ENCODE peak calls at places on chromosomes 6 and 20, in four cellular contexts. T is A549, U is GM12878, P is IMR-90. K is an unnamed sample.

GRCh38 chr6:39558791-39559190 is 166.4 kb downstream of the KIF6 start:
- DNase-seq in T (no peak), U (no peak), P (no peak), K (no peak)

GRCh38 chr6:109229536-109229935 is 134.2 kb downstream of the CEP57L1 start:
- DNase-seq in T (peak), U (no peak), P (no peak), K (peak)

GRCh38 chr20:35131953-35132352 is 15.2 kb downstream of the EDEM2 start:
- DNase-seq in T (no peak), U (no peak), P (no peak), K (no peak)

GRCh38 chr20:57785720-57786119 is 75.9 kb upstream of the PMEPA1 start:
- DNase-seq in T (no peak), U (no peak), P (no peak), K (no peak)

GRCh38 chr6:168355716-168356522 is 36.3 kb upstream of the DACT2 start:
- DNase-seq in T (peak), U (no peak), P (no peak), K (peak)

GRCh38 chr20:48791666-48792071 is 36.1 kb downstream of the PREX1 start:
- DNase-seq in T (no peak), U (no peak), P (peak), K (no peak)

GRCh38 chr20:20624914-20625313 is 87.5 kb downstream of the RALGAPA2 start:
- DNase-seq in T (no peak), U (no peak), P (no peak), K (no peak)

GRCh38 chr6:151196571-151196970 is 43.2 kb upstream of the AKAP12 start:
- DNase-seq in T (no peak), U (no peak), P (peak), K (no peak)

GRCh38 chr6:109299695-109300564 is 82.3 kb downstream of the CD164 start:
- DNase-seq in T (no peak), U (no peak), P (no peak), K (no peak)

GRCh38 chr20:24605937-24606455 is 136.6 kb downstream of the SYNDIG1 start:
- DNase-seq in T (no peak), U (no peak), P (no peak), K (no peak)

DNA sequence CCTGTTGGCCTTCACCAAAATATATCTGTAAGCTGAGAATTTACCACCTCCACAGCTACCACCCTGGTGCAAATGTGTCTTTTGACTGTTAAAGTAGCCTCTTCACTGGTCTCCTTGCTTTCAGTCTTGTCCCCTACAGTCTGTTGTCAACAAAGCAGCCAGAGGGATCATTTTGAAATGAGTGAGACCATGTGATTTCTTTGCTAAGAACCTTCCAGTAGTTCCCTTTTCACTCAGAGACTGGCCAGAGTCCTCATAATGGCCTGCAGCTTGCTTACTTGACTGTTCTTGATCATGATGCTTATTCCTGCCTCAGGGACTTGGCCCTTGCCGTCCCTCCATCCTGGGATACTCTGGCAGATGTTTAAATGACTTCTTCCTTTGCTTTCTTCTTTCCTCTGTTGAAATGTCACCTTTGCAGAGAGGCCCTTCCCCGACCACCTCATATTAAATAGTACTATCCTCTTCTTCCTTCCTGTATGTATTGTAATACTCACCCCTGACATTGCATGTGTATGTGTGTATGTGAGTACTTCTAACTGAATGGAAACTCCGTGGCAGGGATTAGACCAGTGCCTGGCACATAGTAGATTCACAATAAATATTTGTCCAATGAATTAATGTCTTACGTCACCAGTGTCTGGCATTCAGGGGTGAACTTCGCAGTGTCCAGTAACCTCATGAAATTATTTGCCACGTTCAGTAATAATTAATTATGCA is 5.0 kb downstream of the MANBAL start:
- DNase-seq in T (no peak), U (no peak), P (peak), K (no peak)
- TF ChIP-seq ELK1 in T (no peak), U (no peak), P (no peak), K (no peak)

DNA sequence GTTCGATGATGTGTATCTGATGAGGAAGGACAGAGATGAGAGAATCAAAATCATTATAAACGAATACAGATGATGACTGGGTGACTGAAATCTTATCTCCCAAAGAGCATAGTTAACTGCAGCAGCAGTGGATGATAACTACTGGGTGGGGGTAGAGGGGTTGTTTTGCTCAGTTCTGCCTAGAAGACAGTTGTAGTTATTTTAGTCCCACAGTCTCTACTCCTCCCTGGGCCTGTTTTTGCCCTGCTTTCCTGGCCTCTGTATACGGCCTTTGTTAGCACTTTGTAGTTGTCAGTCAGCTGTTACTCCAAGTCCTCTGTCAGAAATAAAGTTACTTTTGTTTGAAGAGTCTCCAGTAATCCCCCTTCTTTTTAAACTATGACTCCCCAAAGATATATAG is 113.9 kb downstream of the SLC16A10 start:
- DNase-seq in T (no peak), U (no peak), P (no peak), K (no peak)
- TF ChIP-seq ELK1 in T (no peak), U (no peak), P (no peak), K (no peak)

GRCh38 chr6:127854009-127854408 is 46.8 kb downstream of the THEMIS start:
- DNase-seq in T (peak), U (no peak), P (no peak), K (no peak)
- TF ChIP-seq ELK1 in T (no peak), U (no peak), P (no peak), K (no peak)

GRCh38 chr20:50015636-50015992 is 32.8 kb downstream of the SNAI1 start:
- DNase-seq in T (no peak), U (no peak), P (no peak), K (no peak)
- TF ChIP-seq ELK1 in T (no peak), U (no peak), P (no peak), K (no peak)

GRCh38 chr6:65285275-65285674 is 421.8 kb downstream of the EYS start:
- DNase-seq in T (no peak), U (no peak), P (no peak), K (no peak)

GRCh38 chr6:65289491-65289890 is 417.5 kb downstream of the EYS start:
- DNase-seq in T (no peak), U (no peak), P (peak), K (no peak)
- TF ChIP-seq ELK1 in T (no peak), U (no peak), P (no peak), K (no peak)

K was measured in K562.